ENCODE peak calls at places on chromosome X, in seven cellular contexts. I, H, L, Z, W, T and F are unnamed samples.

GRCh38 chrX:41029332-41029731 is 55.9 kb upstream of the USP9X start:
- DNase-seq in I (no peak), H (no peak), L (peak), Z (no peak), W (no peak), T (no peak), F (no peak)

GRCh38 chrX:134525086-134525792 is 65.3 kb downstream of the HPRT1 start:
- DNase-seq in I (no peak), H (no peak), L (no peak), Z (no peak), W (no peak), T (no peak), F (no peak)

GRCh38 chrX:96140796-96141195 is 543.8 kb upstream of the DIAPH2 start:
- DNase-seq in I (no peak), H (no peak), L (peak), Z (no peak), W (no peak), T (no peak), F (no peak)

GRCh38 chrX:2360731-2361130 is 140.0 kb downstream of the DHRSX start:
- DNase-seq in I (no peak), H (no peak), L (peak), Z (no peak), W (peak), T (no peak), F (no peak)

GRCh38 chrX:136828830-136829229 is 48.1 kb upstream of the ARHGEF6 start:
- DNase-seq in I (peak), H (no peak), L (no peak), Z (no peak), W (no peak), T (no peak), F (no peak)

GRCh38 chrX:144566592-144566991 is 680.7 kb upstream of the SPANXN1 start:
- DNase-seq in I (peak), H (no peak), L (no peak), Z (no peak), W (no peak), T (no peak), F (no peak)

GRCh38 chrX:56920338-56920997 is 74.9 kb downstream of the SPIN3 start:
- DNase-seq in I (no peak), H (no peak), L (no peak), Z (no peak), W (no peak), T (no peak), F (no peak)

GRCh38 chrX:107716816-107717700 is 58.5 kb downstream of the TSC22D3 start:
- DNase-seq in I (peak), H (peak), L (peak), Z (peak), W (peak), T (peak), F (peak)

GRCh38 chrX:41265615-41266014 is 68.3 kb upstream of the DDX3X start:
- DNase-seq in I (peak), H (no peak), L (no peak), Z (peak), W (peak), T (no peak), F (peak)

GRCh38 chrX:64204701-64205440 is 637 bp downstream of the AMER1 start:
- DNase-seq in I (peak), H (peak), L (peak), Z (peak), W (peak), T (peak), F (peak)

GRCh38 chrX:107629533-107629909 is 1.2 kb downstream of the PRPS1 start:
- DNase-seq in I (peak), H (no peak), L (peak), Z (peak), W (peak), T (no peak), F (no peak)

GRCh38 chrX:17160971-17161370 is 214.0 kb upstream of the NHS start:
- DNase-seq in I (peak), H (no peak), L (peak), Z (peak), W (no peak), T (no peak), F (no peak)

GRCh38 chrX:17164936-17165335 is 210.1 kb upstream of the NHS start:
- DNase-seq in I (no peak), H (no peak), L (no peak), Z (no peak), W (no peak), T (no peak), F (no peak)

GRCh38 chrX:17167915-17168314 is 207.1 kb upstream of the NHS start:
- DNase-seq in I (no peak), H (no peak), L (peak), Z (no peak), W (no peak), T (no peak), F (no peak)

GRCh38 chrX:17164079-17164478 is 210.9 kb upstream of the NHS start:
- DNase-seq in I (no peak), H (no peak), L (no peak), Z (no peak), W (no peak), T (no peak), F (no peak)

DNA sequence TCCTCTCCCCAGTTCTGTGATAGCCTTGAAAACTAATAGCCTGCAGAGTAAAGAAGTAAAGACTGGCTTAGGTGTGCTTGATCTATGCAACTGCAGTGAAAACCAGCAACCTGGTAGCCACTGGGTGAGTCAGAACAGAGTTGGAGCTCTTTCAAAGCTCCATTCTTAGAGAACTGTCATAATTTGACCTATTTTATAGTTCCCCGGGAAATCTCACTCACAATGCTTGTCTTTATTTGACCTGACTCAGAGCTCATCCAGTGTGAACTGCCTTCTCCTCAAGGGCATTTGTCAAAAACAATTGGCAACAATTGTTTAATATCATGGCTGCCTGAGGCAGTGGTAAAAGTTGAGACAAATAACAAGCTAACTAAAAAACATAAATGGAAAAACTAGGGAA is 213.0 kb upstream of the NHS start:
- DNase-seq in I (no peak), H (no peak), L (no peak), Z (no peak), W (no peak), T (no peak), F (no peak)
- TF ChIP-seq CTCF in I (no peak), H (no peak), L (no peak), Z (no peak), W (no peak), T (no peak), F (no peak)

DNA sequence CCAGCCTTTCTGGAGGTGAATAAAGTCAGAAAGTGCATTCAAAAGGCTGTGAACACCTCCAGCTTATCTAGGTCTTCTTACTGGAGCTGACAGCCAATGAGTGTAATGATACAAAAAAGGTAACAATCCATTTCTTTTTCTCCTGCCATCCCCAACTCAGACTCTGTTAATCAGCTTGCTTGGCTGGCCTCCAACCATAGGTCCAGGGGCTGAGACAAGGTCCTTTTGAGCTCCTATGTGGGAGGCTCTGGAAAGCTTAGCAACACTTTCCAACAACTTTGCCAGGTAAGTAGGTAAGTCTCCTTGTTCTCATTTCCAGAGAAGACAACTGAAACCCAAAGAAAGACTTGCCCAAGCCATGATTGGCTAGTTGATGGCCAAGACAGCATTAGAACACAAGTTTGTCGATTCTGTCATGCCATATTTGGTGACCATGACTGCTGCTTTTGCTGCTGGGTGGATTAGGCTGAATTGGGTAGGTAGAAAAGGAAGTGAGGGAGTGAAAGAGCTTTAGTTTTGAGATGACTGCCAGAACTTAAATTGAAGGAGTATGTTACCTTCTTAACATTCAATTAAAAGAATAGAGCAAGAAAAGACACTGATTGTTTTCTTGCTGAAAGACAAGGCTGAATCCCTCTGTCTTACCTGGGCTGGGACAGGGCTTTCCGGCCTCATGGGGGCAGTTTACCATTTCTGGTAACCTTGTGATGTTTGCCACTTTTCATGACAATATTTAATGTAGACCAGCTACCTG is 22.8 kb downstream of the VSIG4 start:
- DNase-seq in I (no peak), H (no peak), L (no peak), Z (no peak), W (no peak), T (no peak), F (no peak)
- TF ChIP-seq CTCF in I (no peak), H (no peak), L (no peak), Z (no peak), W (no peak), T (no peak), F (no peak)

DNA sequence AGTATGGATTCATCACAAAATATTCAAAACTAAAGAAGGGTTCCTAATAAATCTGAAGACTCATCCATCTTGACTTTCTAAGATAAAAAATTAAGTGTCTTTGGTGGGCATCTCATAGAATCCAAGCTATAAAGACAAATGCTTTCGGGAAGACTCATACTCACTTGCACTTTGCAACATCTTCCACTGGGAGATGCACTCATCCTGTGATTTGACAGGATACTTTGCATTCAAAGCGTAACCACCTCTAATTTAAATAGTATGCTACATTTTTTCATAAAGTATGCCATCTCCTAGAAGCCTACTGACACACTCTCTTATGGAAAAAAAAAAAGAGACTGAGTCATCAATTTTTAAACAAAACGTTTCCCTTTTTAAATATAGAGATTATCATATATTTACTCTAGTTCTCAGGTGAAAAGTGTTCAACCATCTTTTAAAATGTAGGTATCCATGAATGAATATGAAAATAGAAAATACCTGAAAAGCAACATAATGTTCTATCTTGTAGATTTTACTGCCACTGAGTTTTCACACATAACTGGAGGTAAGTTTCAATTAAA is 119.6 kb downstream of the KLHL13 start:
- DNase-seq in I (peak), H (no peak), L (peak), Z (peak), W (no peak), T (no peak), F (no peak)
- TF ChIP-seq CTCF in I (peak), H (no peak), L (peak), Z (peak), W (no peak), T (peak), F (no peak)

GRCh38 chrX:69158166-69159040 is 6.8 kb downstream of the PJA1 start:
- DNase-seq in I (peak), H (peak), L (peak), Z (peak), W (peak), T (peak), F (no peak)
- TF ChIP-seq CTCF in I (peak), H (no peak), L (peak), Z (peak), W (peak), T (peak), F (peak)

DNA sequence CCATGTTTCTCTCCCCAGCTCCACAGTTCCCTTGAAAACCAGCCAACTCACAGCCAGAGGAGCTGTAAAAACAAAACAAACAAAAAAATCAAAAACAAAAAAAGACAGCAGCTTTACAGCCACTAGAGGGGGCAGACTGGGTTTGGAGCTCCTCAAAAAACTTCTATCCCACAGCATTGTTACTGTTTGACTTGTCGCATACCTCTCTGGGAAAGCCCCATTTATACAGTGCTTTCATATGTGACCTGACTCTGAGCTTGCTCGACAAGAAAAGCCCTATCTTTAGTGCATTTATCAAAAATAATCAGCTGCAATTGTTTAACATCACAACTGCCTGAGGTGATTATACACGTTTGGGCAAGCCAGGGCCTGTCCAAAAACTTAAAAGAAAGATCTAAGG is 21.6 kb downstream of the TSPAN6 start:
- DNase-seq in I (peak), H (no peak), L (peak), Z (peak), W (peak), T (peak), F (no peak)
- TF ChIP-seq CTCF in I (peak), H (peak), L (peak), Z (peak), W (peak), T (peak), F (no peak)

GRCh38 chrX:17005712-17006372 is 59.4 kb downstream of the REPS2 start:
- DNase-seq in I (peak), H (no peak), L (peak), Z (no peak), W (peak), T (no peak), F (no peak)

GRCh38 chrX:17009856-17010650 is 63.6 kb downstream of the REPS2 start:
- DNase-seq in I (no peak), H (no peak), L (no peak), Z (no peak), W (no peak), T (no peak), F (no peak)

GRCh38 chrX:17007134-17007768 is 60.8 kb downstream of the REPS2 start:
- DNase-seq in I (peak), H (no peak), L (peak), Z (peak), W (peak), T (peak), F (no peak)
- TF ChIP-seq CTCF in I (peak), H (no peak), L (no peak), Z (peak), W (no peak), T (peak), F (no peak)

GRCh38 chrX:11558972-11559371 is 106.7 kb downstream of the ARHGAP6 start:
- DNase-seq in I (peak), H (no peak), L (no peak), Z (peak), W (no peak), T (peak), F (peak)
- TF ChIP-seq CTCF in I (peak), H (peak), L (peak), Z (peak), W (peak), T (no peak), F (no peak)

DNA sequence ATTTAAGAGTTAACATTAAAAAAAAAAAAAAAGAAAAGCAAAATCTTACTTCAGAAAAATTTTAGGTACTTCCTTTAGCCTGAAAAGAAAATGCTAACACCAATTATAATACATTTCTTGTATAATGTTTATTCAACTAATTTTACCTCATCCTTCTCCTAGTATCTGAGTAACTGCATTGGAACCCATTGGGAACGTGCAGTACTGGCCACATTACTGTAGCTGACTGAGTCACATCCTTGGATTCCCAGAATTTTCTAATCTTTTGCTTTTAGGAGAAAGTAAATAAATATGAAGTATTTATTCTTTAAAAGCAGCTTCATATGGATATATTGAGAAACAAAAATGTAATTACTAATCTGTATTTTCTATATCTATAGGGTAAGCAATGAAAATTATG is 82.6 kb upstream of the SLITRK2 start:
- DNase-seq in I (no peak), H (no peak), L (no peak), Z (no peak), W (no peak), T (no peak), F (no peak)
- TF ChIP-seq CTCF in I (no peak), H (no peak), L (no peak), Z (no peak), W (no peak), T (no peak), F (no peak)

DNA sequence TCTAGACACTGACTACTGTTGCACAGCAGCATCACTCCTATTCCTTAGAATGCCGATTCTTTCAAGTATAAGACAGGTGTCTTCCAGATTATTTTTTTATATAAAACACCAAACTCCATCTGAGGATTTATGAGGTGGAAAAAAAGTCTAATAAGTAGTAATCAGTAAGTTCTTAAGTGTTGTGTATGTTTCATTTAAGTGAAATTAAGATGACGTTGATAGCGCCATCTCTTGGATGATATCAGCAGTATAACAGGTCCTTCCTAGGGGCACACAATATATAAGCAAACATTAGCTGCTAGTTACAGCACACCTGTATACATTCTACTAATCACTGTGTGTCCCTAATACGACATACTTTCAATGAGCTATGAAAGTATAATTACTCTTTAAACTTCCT is 99.6 kb upstream of the STS start:
- DNase-seq in I (peak), H (no peak), L (peak), Z (no peak), W (no peak), T (no peak), F (no peak)
- TF ChIP-seq CTCF in I (no peak), H (no peak), L (no peak), Z (peak), W (no peak), T (no peak), F (no peak)

GRCh38 chrX:128518508-128518907 is 466.3 kb upstream of the ACTRT1 start:
- DNase-seq in I (peak), H (no peak), L (peak), Z (peak), W (no peak), T (no peak), F (no peak)
- TF ChIP-seq CTCF in I (peak), H (no peak), L (peak), Z (peak), W (no peak), T (no peak), F (no peak)